ENCODE peak calls at places on chromosomes 12 and 14, in seven cellular contexts. B is left ventricle myocardium inferior, Y is aorta, V is ovary, F is transverse colon, T is Peyer's patch, Z is cardiac fibroblast. E is an unnamed sample.

GRCh38 chr12:76445469-76445868 is 97.3 kb upstream of the BBS10 start:
- DNase-seq in Z (peak), F (no peak), V (no peak), B (no peak), Y (no peak), T (no peak), E (no peak)

GRCh38 chr12:25590021-25590721 is 37.1 kb upstream of the LMNTD1 start:
- DNase-seq in Z (no peak), Y (no peak), V (no peak), B (no peak), F (no peak), T (no peak), E (no peak)

GRCh38 chr14:31070431-31070830 is 44.3 kb upstream of the STRN3 start:
- DNase-seq in B (no peak), T (no peak), V (no peak), F (no peak), Y (no peak), Z (peak), E (peak)

GRCh38 chr12:116700066-116700465 is 37.8 kb downstream of the SPRING1 start:
- DNase-seq in Z (no peak), V (no peak), F (no peak), Y (no peak), B (no peak), T (no peak), E (no peak)

GRCh38 chr14:51978566-51979398 is 10.6 kb upstream of the RTRAF start:
- DNase-seq in F (peak), Z (peak), V (peak), T (peak), Y (peak), B (peak), E (peak)

GRCh38 chr14:59787045-59787674 is 83.4 kb downstream of the RTN1 start:
- DNase-seq in F (no peak), T (no peak), Y (no peak), V (no peak), B (no peak), Z (no peak), E (no peak)

GRCh38 chr14:94011795-94012194 is 14.3 kb upstream of the OTUB2 start:
- DNase-seq in T (no peak), F (no peak), Y (no peak), B (no peak), V (no peak), Z (peak), E (no peak)

GRCh38 chr14:65485516-65485915 is 73.0 kb downstream of the FUT8 start:
- DNase-seq in Z (no peak), Y (no peak), V (no peak), B (no peak), T (no peak), F (no peak), E (no peak)

GRCh38 chr14:36316131-36316530 is 4.3 kb downstream of the MBIP start:
- DNase-seq in F (no peak), Y (no peak), V (no peak), B (no peak), Z (no peak), T (no peak), E (no peak)

GRCh38 chr14:51319181-51319597 is 79.1 kb downstream of the TMX1 start:
- DNase-seq in Z (no peak), B (no peak), T (no peak), Y (no peak), V (no peak), F (no peak), E (no peak)

GRCh38 chr12:112716099-112717093 is 75.2 kb upstream of the RPH3A start:
- DNase-seq in F (no peak), V (no peak), Y (no peak), B (no peak), Z (peak), T (no peak), E (no peak)

GRCh38 chr12:132003846-132004245 is 54.1 kb downstream of the EP400 start:
- DNase-seq in T (no peak), B (no peak), Y (no peak), Z (peak), F (no peak), V (no peak), E (peak)

GRCh38 chr12:98745578-98746391 is 100.7 kb downstream of the APAF1 start:
- DNase-seq in T (no peak), B (no peak), F (no peak), Y (no peak), Z (peak), V (peak), E (no peak)

GRCh38 chr14:102481791-102482238 is 27.8 kb downstream of the ANKRD9 start:
- DNase-seq in V (no peak), B (no peak), Z (peak), F (no peak), T (peak), Y (peak), E (no peak)

GRCh38 chr12:95674631-95675030 is 115.9 kb downstream of the NTN4 start:
- DNase-seq in T (no peak), Y (no peak), B (no peak), Z (peak), F (no peak), V (no peak), E (peak)

GRCh38 chr12:92290881-92291280 is 145.2 kb upstream of the BTG1 start:
- DNase-seq in B (no peak), T (no peak), Y (no peak), V (no peak), Z (no peak), F (no peak), E (no peak)

GRCh38 chr12:124833693-124834122 is 30.0 kb downstream of the SCARB1 start:
- DNase-seq in T (no peak), B (peak), V (peak), F (no peak), Y (no peak), Z (no peak), E (no peak)

GRCh38 chr14:101600336-101600890 is 39.1 kb downstream of the DIO3 start:
- DNase-seq in V (no peak), T (no peak), F (no peak), B (no peak), Z (no peak), Y (no peak), E (no peak)

GRCh38 chr12:65811968-65812700 is 12.1 kb upstream of the HMGA2 start:
- DNase-seq in T (no peak), F (no peak), Y (no peak), B (no peak), Z (peak), V (no peak), E (no peak)

GRCh38 chr14:39107624-39108023 is 4.6 kb upstream of the SEC23A start:
- DNase-seq in B (no peak), T (no peak), Z (peak), V (no peak), F (no peak), Y (no peak), E (no peak)

GRCh38 chr12:113214938-113215400 is 6.3 kb upstream of the TPCN1 start:
- DNase-seq in V (no peak), B (peak), T (peak), Z (peak), Y (peak), F (peak), E (peak)

GRCh38 chr14:63853831-63854293 is 1.1 kb downstream of the SYNE2 start:
- DNase-seq in Y (peak), Z (peak), V (peak), B (peak), T (peak), F (peak), E (no peak)

GRCh38 chr12:46359667-46360280 is 12.8 kb downstream of the SLC38A2 start:
- DNase-seq in Z (peak), T (no peak), F (no peak), V (no peak), B (no peak), Y (no peak), E (no peak)

GRCh38 chr12:116427200-116427932 is 131.8 kb upstream of the MAP1LC3B2 start:
- DNase-seq in T (no peak), V (no peak), F (no peak), Z (no peak), B (no peak), Y (no peak), E (no peak)

GRCh38 chr12:34406228-34406995 is 384.1 kb downstream of the ALG10 start:
- DNase-seq in B (peak), Z (no peak), V (peak), F (peak), Y (peak), T (peak), E (no peak)

GRCh38 chr12:46266869-46267617 is 1.8 kb downstream of the SLC38A1 start:
- DNase-seq in B (peak), Y (peak), V (peak), T (peak), F (peak), Z (peak), E (peak)

GRCh38 chr14:57189070-57189469 is 79.6 kb downstream of the EXOC5 start:
- DNase-seq in F (no peak), Z (peak), B (no peak), V (no peak), T (no peak), Y (no peak), E (peak)

GRCh38 chr14:22555573-22556011 is 33.4 kb downstream of the DAD1 start:
- DNase-seq in Y (no peak), T (peak), F (no peak), B (no peak), Z (peak), V (no peak), E (no peak)

DNA sequence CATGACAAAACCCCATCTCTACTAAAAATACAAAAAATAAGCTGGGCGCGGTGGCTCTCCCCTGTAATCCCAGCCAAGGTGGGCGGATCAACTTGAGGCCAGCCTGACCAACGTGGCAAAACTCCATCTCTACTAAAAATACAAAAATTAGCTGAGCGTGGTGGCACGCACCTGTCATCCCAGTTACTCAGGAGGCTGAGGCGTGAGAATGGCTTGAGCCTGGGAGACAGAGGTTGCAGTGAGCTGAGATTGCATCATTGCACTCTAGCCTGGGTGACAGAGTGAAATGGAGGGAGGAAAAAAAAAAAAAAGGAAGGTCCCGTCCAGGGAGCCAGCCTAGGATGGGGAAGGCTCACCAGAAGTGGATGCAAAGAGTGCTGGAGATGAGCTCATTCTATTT is 2.0 kb upstream of the CD27 start:
- DNase-seq in B (no peak), T (peak), F (no peak), V (peak), Z (no peak), Y (peak), E (no peak)
- H3K4me3 ChIP-seq in B (no peak), T (no peak), F (no peak), V (no peak), Z (no peak), Y (no peak), E (no peak)

GRCh38 chr12:54258286-54258685 is 21.6 kb downstream of the CBX5 start:
- DNase-seq in B (no peak), Z (peak), V (no peak), T (no peak), F (no peak), Y (no peak), E (no peak)

GRCh38 chr12:54259194-54260011 is 20.5 kb downstream of the CBX5 start:
- DNase-seq in F (peak), B (peak), Y (peak), Z (peak), T (peak), V (peak), E (peak)

GRCh38 chr12:54265364-54265812 is 14.5 kb downstream of the CBX5 start:
- DNase-seq in B (no peak), V (no peak), F (no peak), Z (no peak), T (no peak), Y (no peak), E (no peak)

GRCh38 chr12:54262403-54262925 is 17.5 kb downstream of the CBX5 start:
- DNase-seq in V (no peak), Y (no peak), Z (peak), T (no peak), B (no peak), F (no peak), E (no peak)

GRCh38 chr12:54261817-54262402 is 18.0 kb downstream of the CBX5 start:
- DNase-seq in Z (no peak), B (no peak), F (no peak), V (no peak), Y (no peak), T (no peak), E (no peak)
- H3K4me3 ChIP-seq in Z (no peak), B (no peak), F (no peak), V (no peak), Y (no peak), T (no peak), E (no peak)

GRCh38 chr14:26841920-26842741 is 244.3 kb upstream of the NOVA1 start:
- DNase-seq in B (no peak), F (peak), Y (no peak), Z (peak), T (peak), V (peak), E (peak)

GRCh38 chr14:26846388-26846787 is 248.6 kb upstream of the NOVA1 start:
- DNase-seq in Z (no peak), T (no peak), V (no peak), F (no peak), B (no peak), Y (no peak), E (no peak)

GRCh38 chr14:26849514-26849913 is 251.7 kb upstream of the NOVA1 start:
- DNase-seq in B (no peak), Y (no peak), F (no peak), Z (no peak), T (no peak), V (no peak), E (no peak)

GRCh38 chr14:26841361-26841760 is 243.5 kb upstream of the NOVA1 start:
- DNase-seq in T (no peak), F (no peak), V (no peak), Z (peak), Y (no peak), B (no peak), E (no peak)

DNA sequence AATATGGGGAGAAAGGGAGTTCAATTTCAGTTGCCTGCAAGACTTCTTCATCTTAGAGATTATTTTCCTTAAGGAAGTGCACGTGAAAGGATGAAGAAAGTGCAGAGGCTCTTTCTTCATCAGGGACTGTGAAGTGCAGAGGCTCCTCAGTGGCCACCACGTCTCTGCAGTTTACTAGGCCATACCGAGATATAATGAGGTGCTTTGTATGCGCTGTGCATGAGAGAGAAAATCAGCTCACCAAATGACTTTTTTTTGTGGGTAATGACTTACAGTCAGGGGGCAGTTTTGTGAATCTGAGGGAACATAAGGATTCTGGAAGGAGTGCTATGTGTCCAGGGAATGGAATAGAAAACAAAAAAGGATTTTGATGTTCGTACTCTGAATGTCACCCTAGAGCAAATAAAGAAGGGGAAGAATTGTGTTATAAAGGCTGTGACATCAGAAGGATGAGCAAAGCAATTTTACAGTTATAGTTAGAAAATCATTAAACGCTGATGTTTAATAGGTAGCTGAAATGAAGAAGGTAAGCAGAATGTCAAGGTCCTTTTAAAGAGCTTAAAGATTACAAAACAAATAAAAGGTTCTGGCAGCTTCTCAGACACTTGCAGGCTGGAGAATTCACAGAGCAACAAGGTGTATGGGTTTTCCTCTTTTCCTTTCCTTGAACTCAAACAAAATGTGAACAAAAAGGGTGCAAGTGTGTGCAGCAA is 247.4 kb upstream of the NOVA1 start:
- DNase-seq in T (no peak), F (no peak), B (no peak), Z (no peak), V (no peak), Y (no peak), E (no peak)
- H3K4me3 ChIP-seq in T (no peak), F (no peak), B (no peak), Z (no peak), V (no peak), Y (no peak), E (no peak)

DNA sequence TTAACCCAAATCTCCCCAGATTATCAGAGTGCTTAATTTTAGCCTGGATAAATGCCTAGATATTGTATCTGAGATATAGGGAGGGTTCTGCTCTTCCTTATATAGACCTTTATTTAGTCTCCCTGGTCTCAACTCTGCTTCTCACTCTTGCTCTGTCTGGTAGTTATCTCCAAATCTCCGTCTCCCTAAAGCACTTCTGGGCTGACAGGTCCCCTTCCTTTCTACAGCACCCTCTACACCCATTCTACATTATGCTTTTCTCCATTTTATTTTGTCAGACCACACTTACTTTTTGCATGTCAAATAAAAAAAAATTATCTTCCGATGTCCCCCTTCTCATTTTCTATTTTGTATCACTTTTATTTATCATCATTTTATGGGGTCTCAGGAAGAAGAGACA is 2.0 kb upstream of the ERC1 start:
- DNase-seq in T (no peak), V (no peak), Y (no peak), F (no peak), B (no peak), Z (no peak), E (no peak)
- H3K4me3 ChIP-seq in T (peak), V (no peak), Y (no peak), F (no peak), B (peak), Z (no peak), E (no peak)

GRCh38 chr12:120196363-120196762 is 1.8 kb upstream of the GCN1 start:
- DNase-seq in Z (peak), Y (no peak), F (no peak), B (no peak), T (no peak), V (no peak), E (no peak)

GRCh38 chr12:120194534-120195395 is at the start of gene GCN1:
- DNase-seq in B (peak), Y (peak), Z (peak), T (peak), F (peak), V (peak), E (peak)

GRCh38 chr12:120197542-120197887 is 3.0 kb upstream of the GCN1 start:
- DNase-seq in Y (no peak), F (no peak), Z (no peak), V (no peak), B (no peak), T (no peak), E (no peak)

GRCh38 chr12:120199595-120200306 is 1.2 kb downstream of the RPLP0 start:
- DNase-seq in T (no peak), V (no peak), Y (no peak), B (no peak), F (no peak), Z (peak), E (peak)

DNA sequence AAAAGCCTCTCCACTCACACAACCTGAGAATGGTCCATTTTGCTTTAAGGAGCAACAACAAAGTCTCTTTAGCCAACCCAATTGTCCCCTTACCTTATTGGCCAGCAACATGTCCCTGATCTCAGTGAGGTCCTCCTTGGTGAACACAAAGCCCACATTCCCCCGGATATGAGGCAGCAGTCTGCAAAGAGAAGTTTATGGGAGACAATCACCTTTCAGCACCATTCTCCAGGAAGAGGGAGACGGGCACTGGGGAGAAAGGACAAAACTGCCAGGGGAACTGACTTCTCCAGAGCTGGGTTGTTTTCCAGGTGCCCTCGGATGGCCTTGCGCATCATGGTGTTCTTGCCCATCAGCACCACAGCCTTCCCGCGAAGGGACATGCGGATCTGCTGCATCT is 1.9 kb downstream of the RPLP0 start:
- DNase-seq in V (no peak), Z (no peak), T (no peak), F (no peak), B (no peak), Y (no peak), E (no peak)
- H3K4me3 ChIP-seq in V (peak), Z (peak), T (peak), F (no peak), B (peak), Y (no peak), E (peak)

DNA sequence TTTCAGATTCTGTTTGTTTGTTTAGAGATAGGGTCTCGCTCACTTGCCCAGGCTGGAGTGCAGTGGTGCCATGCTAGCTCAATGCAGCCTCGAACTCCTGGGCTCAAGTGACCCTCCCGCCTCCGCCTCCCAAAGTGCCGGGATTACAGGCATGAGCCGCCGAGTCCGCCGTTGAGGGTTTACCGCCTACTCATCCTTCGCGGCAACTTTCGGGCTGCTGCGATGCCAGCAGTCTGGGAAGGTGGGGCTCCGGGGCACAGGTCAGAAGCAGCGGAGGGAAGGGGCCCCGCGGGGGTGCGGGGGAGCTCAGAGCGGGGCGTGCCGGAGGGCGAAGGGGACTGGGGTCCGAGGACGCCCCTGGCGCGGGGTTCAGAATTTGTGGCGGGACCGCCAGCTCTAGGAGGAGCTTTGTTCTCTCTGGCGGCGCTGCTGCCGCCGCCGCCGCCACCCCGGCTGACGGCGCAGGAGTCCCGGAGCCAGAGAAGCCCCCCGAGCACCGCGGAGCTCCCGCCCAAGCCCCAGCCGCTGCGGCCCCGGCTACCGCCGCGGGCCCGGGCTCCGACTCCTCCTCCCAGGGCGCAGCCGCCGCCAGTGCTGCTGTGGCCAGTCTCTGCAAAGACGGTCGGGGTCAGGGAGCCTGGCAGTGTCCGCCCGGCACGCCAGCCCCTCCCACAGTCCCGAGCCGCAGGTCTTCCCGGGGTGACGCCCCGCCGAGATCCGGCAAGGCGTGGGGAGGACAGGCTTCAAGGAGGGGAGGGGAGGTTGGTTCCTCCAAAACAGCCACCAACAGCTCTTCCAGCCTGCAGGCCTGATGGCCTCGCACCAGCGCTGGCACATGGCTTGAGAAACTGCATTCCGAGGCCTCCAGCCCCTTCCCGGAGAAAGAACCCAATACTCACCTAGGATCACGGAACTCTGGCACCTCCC is 10.9 kb upstream of the KRT77 start:
- DNase-seq in Z (no peak), B (no peak), Y (no peak), T (no peak), V (no peak), F (no peak), E (no peak)
- H3K4me3 ChIP-seq in Z (no peak), B (peak), Y (no peak), T (peak), V (no peak), F (no peak), E (no peak)

E was measured in retinal pigment epithelial cell.